ENCODE peak calls at places on chromosomes 7 and 10, in ten cellular contexts. R, I, X, U, W, P, S, Y, V and D are unnamed samples. For H3K4me1, the result is how much of the 10 kb centered on the place peaks cover.

GRCh38 chr10:128067691-128068397 is 58.4 kb downstream of the MKI67 start:
- DNase-seq in R (peak), I (no peak), X (no peak), U (no peak), W (no peak), P (no peak), S (no peak), Y (no peak), V (no peak), D (no peak)

GRCh38 chr10:122559228-122559627 is 1.3 kb upstream of the DMBT1 start:
- DNase-seq in R (no peak), I (no peak), X (no peak), U (no peak), W (peak), P (no peak), S (peak), Y (no peak), V (no peak), D (no peak)

GRCh38 chr7:92833766-92834605 is 2.4 kb downstream of the CDK6 start:
- DNase-seq in R (peak), I (peak), X (peak), U (peak), W (peak), P (no peak), S (peak), Y (peak), V (peak), D (peak)

GRCh38 chr7:56175784-56176183 is 59.6 kb upstream of the NUPR2 start:
- DNase-seq in R (no peak), I (no peak), X (no peak), U (no peak), W (no peak), P (no peak), S (no peak), Y (no peak), V (no peak), D (no peak)

GRCh38 chr10:35421553-35422178 is 85.4 kb downstream of the CCNY start:
- DNase-seq in R (peak), I (peak), X (peak), U (peak), W (peak), P (peak), S (peak), Y (no peak), V (no peak), D (no peak)

GRCh38 chr7:93245525-93246432 is 13.6 kb downstream of the VPS50 start:
- DNase-seq in R (no peak), I (peak), X (peak), U (no peak), W (no peak), P (no peak), S (no peak), Y (no peak), V (no peak), D (no peak)

GRCh38 chr10:94052901-94053638 is 59.3 kb downstream of the PLCE1 start:
- DNase-seq in R (no peak), I (no peak), X (no peak), U (no peak), W (no peak), P (no peak), S (no peak), Y (no peak), V (no peak), D (no peak)

GRCh38 chr7:50641442-50642405 is 76.5 kb upstream of the DDC start:
- DNase-seq in R (peak), I (no peak), X (no peak), U (no peak), W (no peak), P (no peak), S (peak), Y (no peak), V (no peak), D (peak)

GRCh38 chr10:5440206-5440605 is 27.8 kb downstream of the NET1 start:
- DNase-seq in R (no peak), I (no peak), X (no peak), U (no peak), W (no peak), P (no peak), S (no peak), Y (no peak), V (no peak), D (no peak)

GRCh38 chr7:138658889-138659288 is 42.3 kb downstream of the SVOPL start:
- DNase-seq in R (no peak), I (no peak), X (no peak), U (no peak), W (peak), P (no peak), S (no peak), Y (no peak), V (no peak), D (no peak)

GRCh38 chr7:147535619-147536200 is 1054.9 kb upstream of the C7orf33 start:
- DNase-seq in R (no peak), I (peak), X (no peak), U (no peak), W (no peak), P (no peak), S (no peak), Y (no peak), V (no peak), D (no peak)

GRCh38 chr10:123642697-123643096 is 23.5 kb upstream of the GPR26 start:
- DNase-seq in R (no peak), I (peak), X (peak), U (no peak), W (no peak), P (no peak), S (no peak), Y (no peak), V (no peak), D (peak)

GRCh38 chr7:11177793-11178192 is 204.1 kb downstream of the PHF14 start:
- DNase-seq in R (no peak), I (no peak), X (peak), U (no peak), W (no peak), P (no peak), S (no peak), Y (no peak), V (no peak), D (no peak)

GRCh38 chr10:57884965-57885617 is 382.6 kb downstream of the IPMK start:
- DNase-seq in R (no peak), I (no peak), X (no peak), U (no peak), W (no peak), P (no peak), S (no peak), Y (no peak), V (no peak), D (no peak)

DNA sequence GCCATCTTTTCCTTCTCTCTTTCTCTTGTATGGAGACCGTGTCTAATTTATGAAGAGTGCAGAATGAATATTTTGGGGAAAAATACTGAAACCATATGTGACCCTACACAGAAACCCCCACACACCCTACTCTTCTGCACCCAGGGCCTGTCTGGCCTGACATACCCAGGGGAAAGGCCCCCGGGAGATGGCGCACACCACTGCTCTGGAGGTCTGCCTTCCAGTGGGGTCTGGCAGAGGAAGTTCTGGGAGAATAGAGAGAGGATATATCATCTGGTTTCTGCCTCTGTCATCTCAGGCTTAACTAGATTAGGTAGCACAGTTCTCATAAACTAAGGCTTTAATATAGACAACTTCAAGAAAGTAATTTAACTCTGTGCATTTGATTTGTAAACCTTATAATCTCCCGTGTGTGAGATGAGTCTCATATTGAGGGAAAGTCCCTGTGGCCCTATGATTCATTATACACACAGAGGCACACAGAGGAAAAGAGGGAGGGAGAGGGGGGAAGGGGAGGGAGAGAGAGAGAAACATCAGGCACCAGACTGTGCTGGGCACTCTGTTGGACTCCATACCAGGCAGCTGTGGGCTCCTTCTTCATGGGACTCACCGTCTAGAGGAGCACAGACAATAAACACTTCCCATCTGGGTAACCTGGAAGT is 123.3 kb downstream of the AOAH start:
- DNase-seq in R (no peak), I (peak), X (peak), U (no peak), W (peak), P (no peak), S (peak), Y (no peak), V (no peak), D (no peak)
- H3K27ac ChIP-seq in R (no peak), I (peak), X (no peak), U (no peak), W (peak), P (no peak), S (no peak), Y (no peak), V (no peak), D (no peak)

DNA sequence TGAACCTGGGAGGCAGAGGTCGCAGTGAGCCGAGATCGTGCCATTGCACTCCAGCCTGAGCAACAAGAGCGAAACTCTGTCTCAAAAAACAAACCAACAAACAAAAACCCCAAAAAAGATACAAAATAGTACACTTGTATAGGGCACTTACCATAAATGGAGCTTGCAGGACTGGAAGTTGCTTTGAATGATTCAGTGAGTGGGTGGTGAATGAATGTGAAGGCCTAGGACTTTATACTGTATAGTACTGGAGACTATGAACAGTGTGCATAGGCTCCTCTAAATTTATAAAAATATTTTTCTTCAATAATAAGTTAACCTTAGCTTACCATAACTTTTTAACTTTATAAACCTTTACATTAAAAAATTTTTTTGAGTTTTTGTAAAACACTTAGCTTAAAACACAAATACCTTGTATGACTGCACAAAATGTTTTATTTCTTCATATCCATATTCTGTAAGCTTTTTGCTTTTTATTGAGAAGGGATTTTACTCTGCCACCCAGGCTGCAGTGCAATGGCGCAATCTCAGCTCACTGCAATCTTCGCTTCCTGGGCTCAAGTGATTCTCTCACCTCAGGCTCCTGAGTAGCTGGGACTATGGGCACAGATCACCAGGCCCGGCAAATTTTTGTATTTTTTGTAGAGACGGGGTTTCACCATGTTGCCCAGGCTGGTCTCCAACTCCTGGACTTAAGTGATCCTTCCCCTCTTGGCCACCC is 6.9 kb upstream of the H2AZ2 start:
- DNase-seq in R (no peak), I (no peak), X (no peak), U (no peak), W (no peak), P (no peak), S (no peak), Y (no peak), V (no peak), D (no peak)
- H3K4me1 ChIP-seq in R (under half), I (under half), X (under half), U (under half), W (under half), P (under half), S (under half), Y (under half), V (under half), D (under half)

DNA sequence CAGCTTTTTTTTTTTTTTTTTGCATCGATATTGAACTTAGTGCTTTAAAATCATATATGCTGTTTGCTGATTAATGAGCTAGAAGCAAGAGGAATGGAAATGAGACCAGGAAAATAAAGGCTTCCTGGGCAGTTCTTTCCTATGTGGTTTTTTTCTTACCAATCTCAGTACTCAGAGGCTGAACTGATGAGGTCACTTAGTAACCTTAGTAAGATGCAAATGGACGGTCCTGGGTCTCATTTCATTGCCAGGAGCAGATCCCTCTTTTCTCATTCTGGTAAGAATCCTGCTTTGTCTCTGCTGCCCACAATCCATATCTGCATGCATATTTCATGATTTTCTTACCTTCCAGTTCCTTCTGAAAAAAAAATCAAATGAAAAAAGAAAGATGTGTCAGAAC is 149.7 kb downstream of the CAMK1D start:
- DNase-seq in R (no peak), I (no peak), X (no peak), U (peak), W (no peak), P (no peak), S (no peak), Y (no peak), V (no peak), D (no peak)
- H3K27ac ChIP-seq in R (no peak), I (no peak), X (no peak), U (peak), W (no peak), P (no peak), S (no peak), Y (peak), V (no peak), D (no peak)

GRCh38 chr10:43980715-43981114 is 332.0 kb upstream of the ZNF32 start:
- DNase-seq in R (no peak), I (no peak), X (no peak), U (no peak), W (no peak), P (no peak), S (no peak), Y (no peak), V (no peak), D (no peak)

GRCh38 chr10:43979551-43979950 is 330.9 kb upstream of the ZNF32 start:
- DNase-seq in R (no peak), I (no peak), X (no peak), U (no peak), W (no peak), P (no peak), S (no peak), Y (no peak), V (no peak), D (no peak)

GRCh38 chr10:43980313-43980712 is 331.6 kb upstream of the ZNF32 start:
- DNase-seq in R (no peak), I (no peak), X (no peak), U (no peak), W (no peak), P (no peak), S (no peak), Y (no peak), V (no peak), D (no peak)

GRCh38 chr10:43978091-43978490 is 329.4 kb upstream of the ZNF32 start:
- DNase-seq in R (no peak), I (no peak), X (no peak), U (no peak), W (no peak), P (no peak), S (no peak), Y (no peak), V (no peak), D (no peak)

DNA sequence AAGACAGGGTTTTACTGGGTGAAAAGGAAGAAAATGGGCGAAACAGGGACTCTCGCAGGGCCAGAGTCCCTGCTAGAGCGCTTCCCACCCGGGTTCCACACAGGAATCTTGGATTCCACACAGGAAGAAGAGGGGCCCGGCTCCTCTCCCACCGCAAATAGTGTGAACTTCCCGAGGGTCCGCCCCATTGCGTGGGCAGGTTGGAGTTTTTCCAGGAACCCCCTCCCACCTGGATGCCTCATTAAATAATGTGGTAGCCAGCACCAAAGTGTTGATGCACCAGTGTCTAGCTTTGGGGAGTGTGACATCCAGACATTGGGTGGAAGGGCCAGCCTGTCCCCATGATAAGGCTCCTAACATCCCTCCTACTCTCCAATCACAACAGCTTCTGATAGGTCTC is 330.3 kb upstream of the ZNF32 start:
- DNase-seq in R (no peak), I (no peak), X (no peak), U (no peak), W (no peak), P (no peak), S (no peak), Y (no peak), V (no peak), D (no peak)
- H3K4me1 ChIP-seq in R (under half), I (under half), X (under half), U (under half), W (under half), P (under half), S (under half), Y (under half), V (under half), D (under half)

GRCh38 chr10:132229834-132230556 is 43.2 kb downstream of the DPYSL4 start:
- DNase-seq in R (no peak), I (no peak), X (no peak), U (no peak), W (peak), P (no peak), S (peak), Y (no peak), V (no peak), D (no peak)
- H3K27ac ChIP-seq in R (peak), I (no peak), X (no peak), U (no peak), W (no peak), P (no peak), S (no peak), Y (peak), V (peak), D (no peak)

GRCh38 chr10:11331706-11332105 is 279.7 kb downstream of the USP6NL start:
- DNase-seq in R (no peak), I (no peak), X (no peak), U (no peak), W (no peak), P (no peak), S (no peak), Y (no peak), V (no peak), D (no peak)

GRCh38 chr10:11328264-11329054 is 283.0 kb downstream of the USP6NL start:
- DNase-seq in R (no peak), I (no peak), X (no peak), U (no peak), W (peak), P (no peak), S (no peak), Y (peak), V (no peak), D (no peak)

GRCh38 chr10:11329055-11329673 is 282.3 kb downstream of the USP6NL start:
- DNase-seq in R (no peak), I (no peak), X (no peak), U (no peak), W (no peak), P (no peak), S (no peak), Y (no peak), V (no peak), D (no peak)

GRCh38 chr10:11330383-11331020 is 280.9 kb downstream of the USP6NL start:
- DNase-seq in R (no peak), I (no peak), X (no peak), U (no peak), W (no peak), P (no peak), S (no peak), Y (no peak), V (no peak), D (no peak)

GRCh38 chr10:11331178-11331577 is 280.3 kb downstream of the USP6NL start:
- DNase-seq in R (no peak), I (no peak), X (no peak), U (no peak), W (no peak), P (no peak), S (no peak), Y (no peak), V (no peak), D (no peak)
- H3K4me1 ChIP-seq in R (under half), I (under half), X (under half), U (under half), W (under half), P (under half), S (under half), Y (half or more), V (under half), D (under half)

DNA sequence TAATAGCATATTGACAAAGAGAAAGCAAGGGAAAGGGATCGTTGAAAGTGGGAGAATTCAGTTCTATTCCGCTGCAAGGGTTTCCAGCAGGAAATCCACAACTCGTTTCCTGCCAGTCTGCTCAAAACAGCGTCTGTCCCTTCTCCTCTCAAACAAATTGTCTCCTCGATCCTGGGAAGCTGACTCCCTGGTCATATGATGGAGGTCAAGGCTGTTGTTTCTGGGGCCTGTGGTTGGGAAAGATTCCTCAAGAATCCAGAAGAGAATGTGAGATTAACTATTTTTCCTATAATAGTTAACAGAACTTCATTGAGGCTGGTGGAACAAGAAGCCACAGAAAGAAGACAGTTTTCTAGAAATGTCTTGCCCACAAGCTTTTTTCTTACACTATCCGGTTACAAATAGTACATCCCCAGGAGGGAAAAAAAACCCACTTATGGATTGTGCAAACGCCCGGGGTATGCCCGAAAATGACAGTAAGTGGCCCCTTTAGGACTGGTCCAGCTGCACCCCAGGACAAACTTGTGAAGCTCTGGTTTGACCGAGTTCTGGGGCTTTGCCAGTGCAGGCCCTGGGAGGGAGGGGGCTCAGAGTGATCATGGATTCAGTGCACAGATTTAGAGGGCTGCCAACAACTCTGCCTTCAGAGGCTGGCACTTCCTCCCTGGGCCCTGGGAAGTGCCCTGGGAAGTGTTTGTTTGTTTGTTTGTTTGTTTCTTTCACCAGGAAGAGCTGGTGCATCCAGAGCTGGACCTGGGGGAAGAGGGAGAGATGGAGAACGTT is 49.4 kb upstream of the CTBP2 start:
- DNase-seq in R (no peak), I (no peak), X (no peak), U (no peak), W (no peak), P (no peak), S (no peak), Y (no peak), V (no peak), D (no peak)
- H3K27ac ChIP-seq in R (no peak), I (no peak), X (no peak), U (no peak), W (no peak), P (no peak), S (no peak), Y (no peak), V (no peak), D (no peak)

GRCh38 chr7:108329514-108329913 is 126.7 kb downstream of the NRCAM start:
- DNase-seq in R (no peak), I (no peak), X (no peak), U (no peak), W (no peak), P (no peak), S (no peak), Y (no peak), V (no peak), D (no peak)
- H3K4me1 ChIP-seq in R (under half), I (under half), X (under half), U (under half), W (under half), P (under half), S (under half), Y (under half), V (under half), D (under half)

DNA sequence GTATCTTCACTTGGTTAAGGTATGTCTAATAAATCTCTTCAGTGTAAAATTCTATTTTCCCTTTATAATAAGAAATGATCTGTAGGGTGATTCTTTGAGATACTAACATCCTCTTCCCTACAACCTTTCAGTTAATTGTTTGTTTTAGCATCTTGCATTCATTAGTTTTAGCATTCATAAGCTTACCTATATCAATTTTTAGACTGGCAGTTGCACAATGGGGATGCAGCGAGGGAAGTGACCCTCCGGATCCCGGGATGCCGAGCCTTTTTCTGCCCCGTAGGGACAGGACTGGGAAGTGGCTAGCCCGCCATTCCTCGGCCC is 514 bp upstream of the KIF20B start:
- DNase-seq in R (no peak), I (no peak), X (no peak), U (no peak), W (no peak), P (no peak), S (no peak), Y (no peak), V (no peak), D (no peak)
- H3K27ac ChIP-seq in R (peak), I (peak), X (peak), U (peak), W (peak), P (peak), S (peak), Y (peak), V (peak), D (peak)